ENCODE peak calls at places on chromosomes 3 and 15, in four cellular contexts. U, G, B and V are unnamed samples.

GRCh38 chr15:101054991-101055390 is 135.8 kb downstream of the LRRK1 start:
- DNase-seq in U (no peak), B (no peak), G (no peak), V (no peak)

GRCh38 chr3:58683001-58683845 is 16.6 kb upstream of the FAM3D start:
- DNase-seq in G (no peak), B (no peak), U (peak), V (no peak)

GRCh38 chr3:127652246-127652995 is 20.3 kb upstream of the ABTB1 start:
- DNase-seq in U (peak), B (peak), G (peak), V (no peak)

GRCh38 chr3:81816473-81817260 is 55.2 kb upstream of the GBE1 start:
- DNase-seq in G (no peak), B (no peak), U (peak), V (no peak)

GRCh38 chr3:182947892-182948291 is 32.4 kb downstream of the DCUN1D1 start:
- DNase-seq in G (no peak), B (no peak), U (no peak), V (no peak)

GRCh38 chr15:89021224-89021623 is 67.0 kb upstream of the ABHD2 start:
- DNase-seq in U (no peak), B (no peak), G (no peak), V (no peak)

GRCh38 chr3:26118165-26118564 is 328.3 kb downstream of the OXSM start:
- DNase-seq in G (no peak), B (no peak), U (no peak), V (no peak)

GRCh38 chr15:69629631-69630161 is 177.1 kb downstream of the RPLP1 start:
- DNase-seq in B (no peak), U (no peak), G (no peak), V (no peak)

GRCh38 chr3:138032567-138032966 is 22.6 kb downstream of the CLDN18 start:
- DNase-seq in G (no peak), U (no peak), B (no peak), V (no peak)

GRCh38 chr3:156161172-156161571 is 40.8 kb downstream of the KCNAB1 start:
- DNase-seq in B (no peak), U (no peak), G (no peak), V (no peak)

GRCh38 chr15:92059036-92059970 is 205.8 kb downstream of the SLCO3A1 start:
- DNase-seq in U (no peak), B (no peak), G (no peak), V (peak)

GRCh38 chr3:138401834-138402233 is 32.6 kb upstream of the ESYT3 start:
- DNase-seq in U (no peak), B (no peak), G (no peak), V (no peak)

GRCh38 chr15:40747685-40748631 is 7.1 kb downstream of the RMDN3 start:
- DNase-seq in U (no peak), B (no peak), G (no peak), V (no peak)

GRCh38 chr3:112519424-112520001 is 20.2 kb upstream of the BTLA start:
- DNase-seq in G (no peak), B (peak), U (peak), V (no peak)

GRCh38 chr15:71811752-71812735 is 1.7 kb downstream of the NR2E3 start:
- DNase-seq in U (no peak), G (no peak), B (no peak), V (no peak)

GRCh38 chr3:168124791-168125190 is 29.1 kb upstream of the GOLIM4 start:
- DNase-seq in U (no peak), G (no peak), B (no peak), V (no peak)

GRCh38 chr3:32316976-32317375 is 74.7 kb upstream of the CMTM7 start:
- DNase-seq in U (no peak), B (no peak), G (no peak), V (no peak)

GRCh38 chr3:71310595-71311319 is 272.8 kb downstream of the FOXP1 start:
- DNase-seq in B (no peak), U (peak), G (peak), V (peak)

GRCh38 chr15:89349212-89349558 is 14.6 kb upstream of the POLG start:
- DNase-seq in U (no peak), G (no peak), B (peak), V (no peak)

GRCh38 chr15:35107122-35107521 is 22.0 kb upstream of the NANOGP8 start:
- DNase-seq in U (no peak), B (no peak), G (no peak), V (no peak)

GRCh38 chr3:67774676-67775075 is 120.3 kb upstream of the SUCLG2 start:
- DNase-seq in U (no peak), G (no peak), B (no peak), V (no peak)

GRCh38 chr3:55491296-55491816 is 4.2 kb upstream of the WNT5A start:
- DNase-seq in B (no peak), G (no peak), U (peak), V (no peak)

GRCh38 chr15:51600114-51600513 is 22.5 kb downstream of the DMXL2 start:
- DNase-seq in B (peak), U (no peak), G (no peak), V (no peak)

GRCh38 chr15:58392141-58392540 is 39.6 kb upstream of the LIPC start:
- DNase-seq in G (no peak), B (no peak), U (no peak), V (no peak)

GRCh38 chr15:83322061-83322460 is 37.6 kb upstream of the BNC1 start:
- DNase-seq in B (no peak), U (peak), G (no peak), V (no peak)
- H3K4me3 ChIP-seq in B (no peak), U (no peak), G (no peak), V (no peak)

DNA sequence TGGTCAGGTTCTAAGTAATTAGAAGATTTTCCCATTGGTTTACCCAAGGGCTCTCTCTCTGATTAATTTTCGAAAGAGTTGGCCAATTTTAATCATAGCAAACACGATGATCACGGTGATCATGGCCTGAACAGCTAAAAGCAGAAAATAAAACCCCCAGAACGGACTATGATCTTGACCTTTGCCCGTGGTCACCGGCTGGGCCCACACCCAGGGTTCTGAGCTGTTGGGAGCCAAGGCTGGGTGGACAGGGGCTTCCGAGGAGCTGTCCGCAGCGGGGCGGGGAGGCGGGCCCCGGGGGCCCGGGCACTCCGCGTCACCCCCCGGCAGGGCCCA is 2.5 kb downstream of the GP5 start:
- DNase-seq in U (no peak), B (no peak), G (no peak), V (no peak)
- H3K4me3 ChIP-seq in U (no peak), B (no peak), G (peak), V (peak)

GRCh38 chr3:149371001-149371722 is 6.3 kb downstream of the TM4SF1 start:
- DNase-seq in G (no peak), U (peak), B (no peak), V (no peak)

GRCh38 chr3:149368201-149368849 is 9.1 kb downstream of the TM4SF1 start:
- DNase-seq in B (no peak), G (no peak), U (peak), V (no peak)

GRCh38 chr3:149371723-149372114 is 5.7 kb downstream of the TM4SF1 start:
- DNase-seq in G (no peak), U (no peak), B (no peak), V (no peak)

GRCh38 chr3:149368850-149369497 is 8.5 kb downstream of the TM4SF1 start:
- DNase-seq in G (no peak), B (no peak), U (peak), V (no peak)

GRCh38 chr3:149369991-149370866 is 7.2 kb downstream of the TM4SF1 start:
- DNase-seq in U (peak), G (no peak), B (no peak), V (no peak)
- H3K4me3 ChIP-seq in U (no peak), G (no peak), B (no peak), V (no peak)

DNA sequence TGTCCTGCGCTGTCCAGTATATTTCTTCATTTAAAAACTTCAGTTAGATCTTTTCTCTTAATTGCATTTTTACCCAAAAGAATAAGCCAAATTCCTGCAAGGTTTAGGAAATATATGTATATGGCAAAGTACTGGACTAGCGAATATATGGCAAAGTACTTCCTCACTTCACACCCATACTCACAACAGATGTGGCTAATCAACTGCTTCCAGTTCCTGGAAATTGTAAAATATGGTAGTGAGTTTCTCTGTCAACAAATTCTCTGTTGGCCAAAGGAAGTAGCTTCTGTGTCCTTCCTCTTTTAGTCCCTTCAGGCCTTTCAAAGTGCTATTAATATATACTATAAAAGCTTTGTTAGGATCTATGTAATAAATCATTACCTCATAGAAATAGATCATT is 22.0 kb downstream of the GPR15 start:
- DNase-seq in G (no peak), B (no peak), U (no peak), V (no peak)
- H3K4me3 ChIP-seq in G (no peak), B (no peak), U (no peak), V (no peak)

DNA sequence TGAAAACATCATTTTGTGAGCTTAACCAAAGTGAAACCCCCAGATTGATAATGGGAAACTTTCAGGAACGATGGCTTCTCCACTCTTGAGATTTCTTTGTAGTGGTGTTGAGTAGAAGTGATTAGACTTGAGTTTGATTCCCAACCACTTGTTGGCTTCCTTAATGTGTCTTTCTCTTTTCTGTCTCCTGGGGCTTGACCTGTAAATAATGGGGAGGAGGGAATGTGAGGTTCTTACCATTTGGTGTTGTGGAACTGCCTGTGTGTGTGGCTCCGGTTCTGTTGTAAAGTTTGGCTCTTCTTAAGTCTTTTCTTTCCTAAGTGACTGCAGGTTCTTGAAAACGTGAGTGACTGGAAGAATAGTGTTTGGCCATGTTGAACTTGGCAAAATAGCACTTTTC is 2.7 kb downstream of the CDV3 start:
- DNase-seq in U (no peak), B (no peak), G (no peak), V (no peak)
- H3K4me3 ChIP-seq in U (peak), B (peak), G (peak), V (no peak)

DNA sequence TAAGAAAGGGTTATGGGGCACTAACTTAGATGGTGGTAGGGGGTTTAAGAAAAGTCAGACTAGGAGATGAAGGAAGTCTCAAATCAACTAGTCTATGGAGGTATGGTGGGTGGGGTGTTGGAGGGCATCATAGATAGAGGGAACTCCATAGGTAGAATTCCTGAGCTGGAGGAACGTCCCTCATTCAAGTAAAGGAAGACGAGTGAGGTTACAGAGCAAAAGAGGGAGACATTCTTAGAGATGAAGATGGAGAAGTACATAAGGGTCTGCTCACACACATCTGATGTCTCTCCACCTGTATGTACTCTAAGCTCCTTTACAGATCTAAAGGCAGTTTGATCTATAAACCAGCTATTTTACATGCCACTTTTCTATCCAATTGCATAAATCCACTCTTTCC is 1.4 kb downstream of the PLSCR1 start:
- DNase-seq in G (no peak), U (peak), B (no peak), V (no peak)
- H3K4me3 ChIP-seq in G (peak), U (peak), B (peak), V (peak)

GRCh38 chr3:150238995-150239612 is 169.0 kb upstream of the TSC22D2 start:
- DNase-seq in G (no peak), B (peak), U (no peak), V (no peak)

GRCh38 chr3:150237490-150237889 is 170.6 kb upstream of the TSC22D2 start:
- DNase-seq in G (peak), U (peak), B (peak), V (no peak)

GRCh38 chr3:150238043-150238802 is 169.9 kb upstream of the TSC22D2 start:
- DNase-seq in U (no peak), G (no peak), B (peak), V (no peak)

GRCh38 chr3:150235799-150236198 is 172.3 kb upstream of the TSC22D2 start:
- DNase-seq in B (no peak), U (peak), G (no peak), V (no peak)

GRCh38 chr3:150236683-150237082 is 171.4 kb upstream of the TSC22D2 start:
- DNase-seq in G (no peak), B (no peak), U (peak), V (no peak)
- H3K4me3 ChIP-seq in G (no peak), B (no peak), U (no peak), V (no peak)

DNA sequence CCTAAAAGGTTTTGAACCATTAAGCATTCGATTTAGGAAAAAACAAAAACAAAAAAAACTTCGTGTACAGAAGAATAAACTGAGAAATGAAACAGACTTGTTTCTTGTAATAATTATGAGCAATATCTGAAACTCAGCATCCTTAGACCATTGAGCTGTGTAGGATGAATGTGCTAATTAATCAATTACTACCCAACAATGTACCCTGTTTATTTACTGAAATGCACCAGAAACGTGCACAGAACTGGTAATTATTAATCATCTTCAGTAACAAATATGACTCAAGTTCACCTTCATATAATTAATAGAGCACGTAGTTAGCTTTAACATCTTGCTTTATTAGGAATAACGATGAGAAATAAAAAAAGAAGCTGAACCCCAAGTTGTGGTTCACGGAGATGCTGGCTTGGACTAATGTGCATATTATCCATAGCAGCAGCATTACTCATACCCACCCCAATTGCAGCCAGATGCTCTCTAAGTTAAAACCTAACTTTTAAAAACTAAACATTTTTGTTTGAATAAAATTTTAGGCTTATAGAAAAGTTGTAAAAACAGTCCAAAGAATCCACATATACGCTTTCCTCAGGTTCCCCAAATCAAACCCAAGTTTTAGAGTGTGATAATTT is 10.2 kb upstream of the C15orf61 start:
- DNase-seq in U (peak), B (no peak), G (no peak), V (no peak)
- H3K4me3 ChIP-seq in U (no peak), B (no peak), G (no peak), V (no peak)